ENCODE peak calls at places on chromosomes 4 and X, in four cellular contexts. O is T-helper 2 cell; Q is stimulated activated CD4-positive, alpha-beta T cell treated with anti-CD3 and anti-CD28 coated beads, Interleukin-12 subunit alpha, Interleukin-12 subunit beta, amount 100 ng/mL, for 4 hours; W is hippocampal formation. K is an unnamed sample.

GRCh38 chrX:132467029-132467428 is 21.8 kb downstream of the MBNL3 start:
- DNase-seq in O (no peak), Q (no peak), W (no peak), K (no peak)

GRCh38 chr4:95265814-95266740 is 282.7 kb downstream of the UNC5C start:
- DNase-seq in W (no peak), Q (no peak), O (no peak), K (no peak)

GRCh38 chrX:101759000-101759399 is 99.3 kb upstream of the ARMCX2 start:
- DNase-seq in Q (peak; percentile 0), O (no peak), W (peak; percentile 0), K (peak; percentile 32)

GRCh38 chrX:139691843-139692505 is 16.0 kb downstream of the MCF2 start:
- DNase-seq in Q (no peak), W (no peak), O (no peak), K (no peak)

GRCh38 chr4:114178392-114178791 is 198.9 kb upstream of the ARSJ start:
- DNase-seq in O (no peak), W (no peak), Q (no peak), K (no peak)

GRCh38 chr4:66906314-66906713 is 639.0 kb downstream of the CENPC start:
- DNase-seq in O (no peak), W (no peak), Q (no peak), K (no peak)

GRCh38 chr4:43776371-43776770 is 672.2 kb downstream of the KCTD8 start:
- DNase-seq in Q (no peak), O (no peak), W (no peak), K (no peak)

GRCh38 chr4:176964116-176964691 is 171.5 kb upstream of the VEGFC start:
- DNase-seq in W (no peak), Q (no peak), O (no peak), K (no peak)

GRCh38 chr4:47109379-47109778 is 78.0 kb downstream of the GABRB1 start:
- DNase-seq in Q (no peak), O (no peak), W (no peak), K (no peak)

GRCh38 chr4:80069837-80070788 is 2.9 kb downstream of the ANTXR2 start:
- DNase-seq in Q (no peak), O (no peak), W (no peak), K (no peak)

GRCh38 chr4:1808851-1809753 is 16.0 kb downstream of the FGFR3 start:
- DNase-seq in Q (no peak), W (no peak), O (no peak), K (no peak)

GRCh38 chr4:95209942-95210341 is 338.8 kb downstream of the UNC5C start:
- DNase-seq in W (no peak), Q (no peak), O (no peak), K (no peak)

GRCh38 chr4:119130365-119131065 is 5.1 kb upstream of the MYOZ2 start:
- DNase-seq in O (no peak), Q (no peak), W (no peak), K (peak; percentile 78)

GRCh38 chr4:181647396-181648107 is 595.6 kb upstream of the TENM3 start:
- DNase-seq in W (no peak), O (no peak), Q (no peak), K (no peak)

GRCh38 chr4:16969696-16970135 is 71.3 kb upstream of the LDB2 start:
- DNase-seq in W (no peak), Q (no peak), O (no peak), K (no peak)

GRCh38 chrX:140050906-140051305 is 85.6 kb upstream of the CXorf66 start:
- DNase-seq in W (no peak), Q (no peak), O (no peak), K (no peak)

GRCh38 chrX:21490341-21490740 is 116.1 kb downstream of the CNKSR2 start:
- DNase-seq in Q (no peak), W (no peak), O (no peak), K (no peak)

GRCh38 chr4:177214935-177215334 is 94.7 kb upstream of the NEIL3 start:
- DNase-seq in Q (no peak), W (no peak), O (no peak), K (peak; percentile 52)

GRCh38 chr4:41658106-41658505 is 90.4 kb downstream of the PHOX2B start:
- DNase-seq in W (no peak), O (no peak), Q (no peak), K (no peak)

GRCh38 chrX:150692296-150692695 is 900 bp upstream of the MTMR1 start:
- DNase-seq in O (no peak), Q (no peak), W (no peak), K (no peak)

GRCh38 chr4:98204236-98204553 is 57.0 kb upstream of the RAP1GDS1 start:
- DNase-seq in O (no peak), W (no peak), Q (no peak), K (no peak)

K was measured in stromal cell of bone marrow.